ENCODE peak calls at places on chromosome 17, in eight cellular contexts. L is uterus, T is heart right ventricle, O is IMR-90, D is mammary epithelial cell, N is breast epithelium, H is body of pancreas, G is stomach. Q is an unnamed sample.

GRCh38 chr17:61309857-61310256 is 89.8 kb upstream of the TBX2 start:
- DNase-seq in L (no peak), T (no peak), O (peak), D (peak), N (no peak), H (no peak), G (no peak), Q (no peak)

GRCh38 chr17:31509805-31510177 is 118.3 kb downstream of the RAB11FIP4 start:
- DNase-seq in L (no peak), T (no peak), O (no peak), D (no peak), N (no peak), H (peak), G (peak), Q (peak)

GRCh38 chr17:77884967-77885641 is 73.4 kb upstream of the TNRC6C start:
- DNase-seq in L (no peak), T (no peak), O (no peak), D (no peak), N (no peak), H (no peak), G (no peak), Q (no peak)

GRCh38 chr17:12659500-12659899 is 6.2 kb upstream of the MYOCD start:
- DNase-seq in L (no peak), T (no peak), O (peak), D (no peak), N (no peak), H (no peak), G (no peak), Q (no peak)

GRCh38 chr17:44561237-44561623 is 3.9 kb downstream of the FZD2 start:
- DNase-seq in L (no peak), T (no peak), O (no peak), D (no peak), N (no peak), H (no peak), G (no peak), Q (no peak)

GRCh38 chr17:28727727-28728363 is 743 bp upstream of the NEK8 start:
- DNase-seq in L (peak), T (peak), O (peak), D (peak), N (peak), H (peak), G (peak), Q (peak)

GRCh38 chr17:29789186-29790170 is 140.6 kb downstream of the SSH2 start:
- DNase-seq in L (no peak), T (no peak), O (no peak), D (peak), N (no peak), H (no peak), G (no peak), Q (no peak)

GRCh38 chr17:16515933-16516332 is 23.9 kb upstream of the LRRC75A start:
- DNase-seq in L (no peak), T (no peak), O (no peak), D (no peak), N (no peak), H (no peak), G (no peak), Q (no peak)

GRCh38 chr17:13410214-13410613 is 191.5 kb downstream of the HS3ST3A1 start:
- DNase-seq in L (no peak), T (no peak), O (no peak), D (no peak), N (no peak), H (no peak), G (no peak), Q (no peak)

GRCh38 chr17:3917391-3917931 is 1.2 kb upstream of the P2RX1 start:
- DNase-seq in L (no peak), T (peak), O (peak), D (no peak), N (no peak), H (no peak), G (peak), Q (peak)

GRCh38 chr17:17855334-17855725 is 18.5 kb upstream of the SREBF1 start:
- DNase-seq in L (no peak), T (no peak), O (no peak), D (no peak), N (no peak), H (no peak), G (no peak), Q (no peak)

GRCh38 chr17:30388321-30389179 is 9.8 kb downstream of the CPD start:
- DNase-seq in L (no peak), T (no peak), O (no peak), D (no peak), N (no peak), H (no peak), G (no peak), Q (no peak)

GRCh38 chr17:304461-304860 is 48.1 kb downstream of the RPH3AL start:
- DNase-seq in L (peak), T (peak), O (no peak), D (no peak), N (no peak), H (no peak), G (no peak), Q (no peak)

GRCh38 chr17:30551666-30552339 is 74.6 kb downstream of the GOSR1 start:
- DNase-seq in L (no peak), T (no peak), O (no peak), D (no peak), N (no peak), H (no peak), G (peak), Q (peak)

GRCh38 chr17:81831957-81832607 is 1.0 kb downstream of the MCRIP1 start:
- DNase-seq in L (no peak), T (no peak), O (peak), D (peak), N (no peak), H (no peak), G (no peak), Q (peak)

GRCh38 chr17:67602974-67603373 is 114.8 kb upstream of the NOL11 start:
- DNase-seq in L (no peak), T (no peak), O (peak), D (peak), N (no peak), H (peak), G (peak), Q (peak)

GRCh38 chr17:7528842-7529241 is 20.0 kb upstream of the TNFSF12 start:
- DNase-seq in L (no peak), T (no peak), O (no peak), D (no peak), N (no peak), H (no peak), G (no peak), Q (no peak)

GRCh38 chr17:13306310-13306962 is 288.6 kb upstream of the ELAC2 start:
- DNase-seq in L (no peak), T (peak), O (peak), D (peak), N (no peak), H (peak), G (no peak), Q (peak)

GRCh38 chr17:78291944-78292910 is 60.8 kb downstream of the TMEM235 start:
- DNase-seq in L (no peak), T (no peak), O (no peak), D (no peak), N (no peak), H (no peak), G (no peak), Q (no peak)

GRCh38 chr17:44005865-44006580 is 1.6 kb downstream of the NAGS start:
- DNase-seq in L (no peak), T (no peak), O (no peak), D (peak), N (no peak), H (peak), G (peak), Q (peak)

GRCh38 chr17:63178530-63178929 is 212.5 kb downstream of the TANC2 start:
- DNase-seq in L (no peak), T (no peak), O (peak), D (no peak), N (no peak), H (no peak), G (no peak), Q (no peak)

GRCh38 chr17:14301761-14302401 is 1.0 kb downstream of the HS3ST3B1 start:
- DNase-seq in L (peak), T (no peak), O (peak), D (peak), N (no peak), H (peak), G (peak), Q (peak)

GRCh38 chr17:73999246-73999645 is 204.2 kb upstream of the RPL38 start:
- DNase-seq in L (no peak), T (no peak), O (no peak), D (no peak), N (no peak), H (no peak), G (no peak), Q (peak)

GRCh38 chr17:82754297-82755208 is 2.7 kb downstream of the TBCD start:
- DNase-seq in L (no peak), T (no peak), O (no peak), D (peak), N (no peak), H (no peak), G (no peak), Q (peak)

GRCh38 chr17:51860934-51861561 is 297.5 kb downstream of the CA10 start:
- DNase-seq in L (no peak), T (no peak), O (no peak), D (peak), N (no peak), H (peak), G (no peak), Q (peak)

GRCh38 chr17:71022758-71023157 is 853.4 kb downstream of the KCNJ2 start:
- DNase-seq in L (no peak), T (no peak), O (no peak), D (no peak), N (no peak), H (no peak), G (no peak), Q (no peak)

GRCh38 chr17:517181-517580 is 164.6 kb upstream of the RPH3AL start:
- DNase-seq in L (no peak), T (no peak), O (no peak), D (no peak), N (no peak), H (no peak), G (no peak), Q (no peak)

GRCh38 chr17:68057531-68057952 is 22.0 kb downstream of the KPNA2 start:
- DNase-seq in L (no peak), T (no peak), O (peak), D (no peak), N (no peak), H (peak), G (peak), Q (no peak)

GRCh38 chr17:412211-413015 is 59.8 kb upstream of the RPH3AL start:
- DNase-seq in L (peak), T (peak), O (peak), D (peak), N (no peak), H (peak), G (peak), Q (peak)

GRCh38 chr17:27649929-27650328 is 18.9 kb downstream of the LGALS9 start:
- DNase-seq in L (no peak), T (no peak), O (no peak), D (no peak), N (no peak), H (no peak), G (peak), Q (peak)

GRCh38 chr17:73551756-73552155 is 92.5 kb downstream of the SDK2 start:
- DNase-seq in L (no peak), T (no peak), O (no peak), D (no peak), N (no peak), H (no peak), G (no peak), Q (no peak)

GRCh38 chr17:10197362-10197720 is 1.1 kb downstream of the GAS7 start:
- DNase-seq in L (no peak), T (peak), O (no peak), D (no peak), N (no peak), H (no peak), G (no peak), Q (peak)

GRCh38 chr17:7293131-7293557 is 1.3 kb downstream of the YBX2 start:
- DNase-seq in L (no peak), T (no peak), O (no peak), D (peak), N (no peak), H (no peak), G (no peak), Q (no peak)

GRCh38 chr17:41785876-41786226 is 660 bp downstream of the JUP start:
- DNase-seq in L (peak), T (no peak), O (no peak), D (peak), N (peak), H (peak), G (peak), Q (no peak)
- TF ChIP-seq CTCF in L (no peak), T (no peak), O (no peak), D (peak), N (no peak), H (no peak), G (no peak), Q (no peak)

GRCh38 chr17:42782402-42783061 is 2.1 kb downstream of the WNK4 start:
- DNase-seq in L (no peak), T (no peak), O (no peak), D (no peak), N (no peak), H (no peak), G (no peak), Q (no peak)

GRCh38 chr17:42781639-42782401 is 1.4 kb downstream of the WNK4 start:
- DNase-seq in L (no peak), T (no peak), O (no peak), D (no peak), N (no peak), H (no peak), G (peak), Q (no peak)

GRCh38 chr17:42779304-42779941 is 987 bp upstream of the WNK4 start:
- DNase-seq in L (no peak), T (no peak), O (no peak), D (no peak), N (no peak), H (no peak), G (no peak), Q (no peak)

GRCh38 chr17:42779942-42780815 is at the start of gene WNK4:
- DNase-seq in L (no peak), T (no peak), O (no peak), D (no peak), N (no peak), H (no peak), G (peak), Q (no peak)

DNA sequence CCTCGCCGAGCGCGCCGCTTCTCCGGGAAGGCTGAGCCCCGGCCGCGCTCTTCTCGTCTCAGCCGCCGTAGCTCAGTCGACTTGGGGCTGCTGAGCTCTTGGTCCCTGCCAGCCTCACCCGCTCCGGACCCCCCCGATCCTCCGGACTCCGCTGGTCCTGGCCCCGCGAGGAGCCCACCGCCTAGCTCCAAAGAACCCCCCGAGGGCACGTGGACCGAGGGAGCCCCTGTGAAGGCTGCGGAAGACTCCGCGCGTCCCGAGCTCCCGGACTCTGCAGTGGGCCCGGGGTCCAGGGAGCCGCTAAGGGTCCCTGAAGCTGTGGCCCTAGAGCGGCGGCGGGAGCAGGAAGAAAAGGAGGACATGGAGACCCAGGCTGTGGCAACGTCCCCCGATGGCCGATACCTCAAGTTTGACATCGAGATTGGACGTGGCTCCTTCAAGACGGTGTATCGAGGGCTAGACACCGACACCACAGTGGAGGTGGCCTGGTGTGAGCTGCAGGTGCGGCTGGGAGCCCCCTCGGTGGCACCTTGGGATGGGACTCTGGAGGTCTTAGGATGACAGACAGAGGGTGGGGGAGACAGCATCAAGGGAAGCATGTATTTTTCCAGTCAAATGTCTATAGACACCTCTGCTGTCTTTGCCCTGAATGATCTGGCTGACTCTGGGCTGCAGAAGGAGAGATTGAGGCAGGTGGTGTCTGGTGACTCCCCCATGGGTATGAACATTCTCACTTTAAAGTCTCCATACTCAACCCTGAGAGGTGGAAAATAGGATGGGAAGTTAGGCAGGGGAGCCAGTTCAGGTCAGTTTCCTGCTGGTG is 617 bp downstream of the WNK4 start:
- DNase-seq in L (no peak), T (no peak), O (no peak), D (no peak), N (no peak), H (no peak), G (no peak), Q (no peak)
- H3K4me3 ChIP-seq in L (peak), T (peak), O (peak), D (peak), N (peak), H (no peak), G (peak), Q (peak)

GRCh38 chr17:57902117-57902799 is 52.4 kb upstream of the MRPS23 start:
- DNase-seq in L (no peak), T (no peak), O (no peak), D (no peak), N (no peak), H (no peak), G (no peak), Q (no peak)
- H3K27ac ChIP-seq in L (peak), T (peak), O (no peak), D (peak), N (peak), H (peak), G (peak), Q (no peak)

DNA sequence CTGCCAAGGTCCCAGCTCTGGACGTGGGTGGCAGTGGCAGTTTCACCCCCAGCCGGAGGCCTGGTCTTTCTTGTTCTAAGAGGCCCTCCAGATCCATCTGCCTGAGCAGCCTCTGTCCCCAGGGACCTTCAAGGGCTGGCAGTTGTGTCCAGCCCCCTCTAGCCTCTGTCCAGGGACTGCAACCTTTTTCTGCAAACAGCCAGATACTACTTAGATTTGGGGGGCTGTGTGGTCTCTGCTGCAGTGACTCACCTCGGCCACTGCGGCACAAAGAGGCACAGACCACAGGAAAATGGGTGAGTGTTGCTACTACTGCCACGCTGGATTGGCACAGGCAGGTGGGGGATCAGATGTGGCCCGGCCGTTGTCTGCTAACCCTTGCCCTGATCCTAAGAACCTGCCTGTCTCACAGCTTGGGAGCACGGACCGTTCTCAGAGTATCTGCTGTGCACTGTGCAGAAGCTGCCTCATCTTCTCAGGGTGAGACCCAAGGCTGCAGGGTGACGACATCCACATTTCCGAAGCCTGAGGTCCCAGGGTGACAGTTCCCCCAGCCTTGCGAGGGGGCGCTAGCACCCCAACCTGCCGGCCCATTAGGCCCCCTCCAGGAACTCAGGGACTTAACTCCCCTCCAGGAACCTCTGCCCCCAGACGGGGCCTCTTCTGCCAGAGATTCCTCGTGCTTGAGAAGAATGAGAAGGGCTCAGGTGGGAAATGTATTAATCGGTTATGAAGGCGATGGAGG is 27.6 kb downstream of the MXRA7 start:
- DNase-seq in L (no peak), T (no peak), O (no peak), D (no peak), N (no peak), H (no peak), G (no peak), Q (no peak)
- TF ChIP-seq CTCF in L (no peak), T (no peak), O (peak), D (no peak), N (no peak), H (no peak), G (no peak), Q (no peak)

DNA sequence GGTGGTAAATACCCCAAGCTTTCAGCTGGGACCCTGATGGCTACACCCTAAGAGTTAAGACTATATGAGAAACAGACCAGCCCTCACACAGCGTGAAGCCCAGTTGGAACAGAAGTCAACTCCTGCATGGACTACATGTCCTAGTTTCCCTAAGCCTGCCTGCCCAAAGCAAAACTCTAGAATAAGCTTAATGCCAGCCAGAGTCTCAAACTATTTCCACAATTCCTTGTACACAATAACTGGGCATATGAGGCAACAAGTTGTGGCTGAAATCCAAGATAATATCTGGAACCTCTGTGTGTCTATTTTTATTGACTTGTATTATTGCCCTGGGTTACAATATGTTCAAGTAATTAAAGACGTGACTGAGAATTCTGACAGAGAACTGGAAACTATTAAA is 19.4 kb downstream of the MYH10 start:
- DNase-seq in L (no peak), T (no peak), O (no peak), D (peak), N (no peak), H (no peak), G (no peak), Q (no peak)
- H3K4me3 ChIP-seq in L (no peak), T (no peak), O (no peak), D (no peak), N (no peak), H (no peak), G (no peak), Q (no peak)

GRCh38 chr17:72122002-72122310 is 1.1 kb downstream of the SOX9 start:
- DNase-seq in L (no peak), T (no peak), O (peak), D (peak), N (no peak), H (no peak), G (no peak), Q (no peak)
- H3K27ac ChIP-seq in L (no peak), T (peak), O (peak), D (peak), N (peak), H (peak), G (peak), Q (peak)

Q was measured in testis.